ENCODE peak calls at places on chromosomes 3 and 15, in ten cellular contexts. Q is left ventricle myocardium inferior; B is stimulated activated CD4-positive, alpha-beta T cell treated with anti-CD3 and anti-CD28 coated beads, Interleukin-12 subunit alpha, Interleukin-12 subunit beta, amount 100 ng/mL, for 24 hours; X is effector memory CD4-positive, alpha-beta T cell; Z is C1 segment of cervical spinal cord; O is naive thymus-derived CD8-positive, alpha-beta T cell; F is NCI-H460; N is stomach; S is dorsolateral prefrontal cortex; W is activated naive CD8-positive, alpha-beta T cell treated with anti-CD3 and anti-CD28 coated beads, Interleukin-2, amount 10 ng/mL, durations not matched to agents 7 days and 5 days. P is an unnamed sample.

GRCh38 chr15:51621917-51622268 is 678 bp downstream of the DMXL2 start:
- DNase-seq in Z (peak), B (no peak), O (no peak), F (peak), Q (peak), X (no peak), N (peak), W (peak), S (peak), P (peak)

GRCh38 chr3:40899286-40899712 is 300.0 kb upstream of the CTNNB1 start:
- DNase-seq in O (no peak), S (no peak), F (no peak), X (no peak), Z (no peak), N (no peak), B (no peak), W (no peak), Q (no peak), P (no peak)

GRCh38 chr15:21262851-21263400 is 177.4 kb downstream of the POTEB3 start:
- DNase-seq in F (peak), S (no peak), O (no peak), W (no peak), N (no peak), Q (no peak), B (no peak), X (no peak), Z (no peak), P (no peak)

GRCh38 chr3:121202573-121202972 is 294.6 kb downstream of the STXBP5L start:
- DNase-seq in Z (no peak), F (no peak), O (no peak), Q (no peak), B (no peak), W (no peak), S (no peak), X (no peak), N (no peak), P (no peak)

GRCh38 chr3:160919942-160920341 is 163.9 kb downstream of the PPM1L start:
- DNase-seq in O (no peak), X (no peak), S (no peak), N (no peak), Q (no peak), B (no peak), W (no peak), F (no peak), Z (no peak), P (no peak)

GRCh38 chr3:30648670-30649357 is 42.4 kb downstream of the TGFBR2 start:
- DNase-seq in N (no peak), O (no peak), F (no peak), B (no peak), S (no peak), Q (no peak), W (no peak), Z (no peak), X (no peak), P (no peak)

GRCh38 chr3:29215948-29216347 is 64.9 kb upstream of the RBMS3 start:
- DNase-seq in O (no peak), W (no peak), F (no peak), Q (no peak), B (no peak), Z (no peak), X (no peak), S (no peak), N (no peak), P (no peak)

GRCh38 chr3:99706410-99706809 is 68.0 kb downstream of the COL8A1 start:
- DNase-seq in X (no peak), Z (no peak), S (no peak), Q (no peak), N (no peak), W (no peak), B (no peak), O (no peak), F (no peak), P (no peak)

GRCh38 chr15:56821721-56822425 is 88.6 kb upstream of the ZNF280D start:
- DNase-seq in S (peak), F (peak), X (peak), N (peak), B (no peak), Q (peak), Z (no peak), W (peak), O (peak), P (peak)

GRCh38 chr3:64992462-64993285 is 304.9 kb upstream of the ADAMTS9 start:
- DNase-seq in X (no peak), O (no peak), F (no peak), B (no peak), Q (no peak), Z (no peak), N (no peak), S (no peak), W (no peak), P (no peak)

GRCh38 chr3:171172070-171172469 is 145.6 kb upstream of the SLC2A2 start:
- DNase-seq in X (no peak), B (no peak), N (no peak), O (no peak), F (no peak), Z (no peak), W (no peak), S (no peak), Q (no peak), P (no peak)

GRCh38 chr15:70096215-70096974 is 1.3 kb downstream of the TLE3 start:
- DNase-seq in N (peak), B (peak), Q (no peak), S (no peak), Z (peak), X (peak), O (peak), W (peak), F (peak), P (peak)

GRCh38 chr3:189232790-189233189 is 61.0 kb downstream of the TPRG1 start:
- DNase-seq in Q (no peak), X (no peak), W (no peak), N (no peak), S (no peak), F (no peak), Z (no peak), O (no peak), B (no peak), P (no peak)

GRCh38 chr15:51244366-51244977 is 93.9 kb downstream of the CYP19A1 start:
- DNase-seq in O (no peak), S (no peak), W (no peak), F (peak), Q (no peak), N (no peak), X (no peak), B (no peak), Z (no peak), P (no peak)

GRCh38 chr3:140896997-140897396 is 44.6 kb upstream of the SLC25A36 start:
- DNase-seq in N (no peak), Q (no peak), F (no peak), X (no peak), O (no peak), S (no peak), W (no peak), B (no peak), Z (no peak), P (no peak)

GRCh38 chr15:51864408-51865056 is 35.1 kb downstream of the TMOD3 start:
- DNase-seq in S (no peak), Q (no peak), F (no peak), Z (no peak), B (no peak), X (no peak), O (no peak), N (no peak), W (no peak), P (no peak)

GRCh38 chr3:121897296-121897695 is 3.1 kb downstream of the SLC15A2 start:
- DNase-seq in S (no peak), X (no peak), Z (no peak), B (no peak), O (no peak), Q (no peak), W (no peak), F (no peak), N (no peak), P (no peak)

GRCh38 chr15:26974120-26974780 is 3.3 kb downstream of the GABRG3 start:
- DNase-seq in S (no peak), Q (no peak), B (no peak), W (no peak), O (no peak), Z (no peak), N (no peak), X (no peak), F (peak), P (no peak)

GRCh38 chr3:15042936-15043335 is 22.2 kb downstream of the MRPS25 start:
- DNase-seq in S (no peak), N (no peak), Q (no peak), F (no peak), B (no peak), X (no peak), W (no peak), O (no peak), Z (no peak), P (no peak)

GRCh38 chr3:40951636-40952035 is 247.7 kb upstream of the CTNNB1 start:
- DNase-seq in O (no peak), N (no peak), F (no peak), Q (no peak), Z (no peak), W (no peak), X (no peak), S (no peak), B (no peak), P (no peak)

GRCh38 chr3:65877160-65877559 is 161.6 kb downstream of the MAGI1 start:
- DNase-seq in B (no peak), X (no peak), O (no peak), S (no peak), W (no peak), F (no peak), Z (no peak), Q (no peak), N (no peak), P (no peak)

GRCh38 chr3:50134367-50134766 is 20.8 kb upstream of the SEMA3F start:
- DNase-seq in B (no peak), X (no peak), Q (no peak), Z (no peak), S (no peak), F (no peak), O (no peak), N (no peak), W (no peak), P (no peak)

GRCh38 chr3:188901126-188901525 is 270.6 kb upstream of the TPRG1 start:
- DNase-seq in S (no peak), N (no peak), Z (no peak), Q (no peak), O (no peak), F (no peak), B (no peak), X (no peak), W (no peak), P (no peak)

GRCh38 chr3:160052385-160053047 is 63.9 kb downstream of the IL12A start:
- DNase-seq in S (no peak), F (no peak), O (no peak), W (no peak), N (peak), Q (no peak), Z (no peak), X (no peak), B (no peak), P (no peak)

GRCh38 chr3:70726966-70727365 is 414.5 kb upstream of the MDFIC2 start:
- DNase-seq in O (no peak), X (no peak), Q (no peak), F (no peak), S (no peak), B (no peak), W (no peak), Z (no peak), N (no peak), P (no peak)

GRCh38 chr3:123711356-123711755 is 126.5 kb upstream of the HACD2 start:
- DNase-seq in X (no peak), W (no peak), B (no peak), N (no peak), O (no peak), Z (no peak), Q (no peak), S (no peak), F (no peak), P (no peak)

GRCh38 chr15:89521605-89522004 is 25.2 kb upstream of the RHCG start:
- DNase-seq in N (no peak), S (no peak), O (no peak), W (no peak), X (no peak), F (no peak), Q (no peak), Z (no peak), B (no peak), P (no peak)

GRCh38 chr15:99421172-99421656 is 144.6 kb upstream of the MEF2A start:
- DNase-seq in X (no peak), S (peak), N (peak), O (peak), Z (no peak), Q (no peak), W (peak), B (no peak), F (no peak), P (peak)

GRCh38 chr15:74336061-74337005 is 31.1 kb downstream of the CYP11A1 start:
- DNase-seq in F (no peak), W (peak), Z (no peak), Q (no peak), X (no peak), S (no peak), N (no peak), O (no peak), B (no peak), P (no peak)

GRCh38 chr3:59115355-59116136 is 65.7 kb upstream of the CFAP20DC start:
- DNase-seq in B (no peak), F (no peak), S (no peak), Q (no peak), X (no peak), W (no peak), O (no peak), Z (no peak), N (no peak), P (no peak)

GRCh38 chr3:188631291-188632010 is 477.5 kb downstream of the LPP start:
- DNase-seq in O (no peak), Z (no peak), B (no peak), Q (no peak), W (no peak), F (no peak), N (no peak), X (no peak), S (no peak), P (no peak)

GRCh38 chr15:45027220-45027619 is 4.2 kb downstream of the SORD start:
- DNase-seq in B (no peak), N (no peak), O (no peak), Q (no peak), W (no peak), Z (no peak), S (no peak), X (no peak), F (no peak), P (no peak)

GRCh38 chr3:113151475-113152031 is 59.8 kb upstream of the BOC start:
- DNase-seq in F (no peak), O (no peak), Q (no peak), N (no peak), S (no peak), W (no peak), B (no peak), X (no peak), Z (no peak), P (no peak)

GRCh38 chr3:177402533-177402932 is 205.3 kb upstream of the TBL1XR1 start:
- DNase-seq in Q (no peak), F (no peak), S (no peak), W (no peak), Z (no peak), N (no peak), O (no peak), B (no peak), X (no peak), P (no peak)

GRCh38 chr3:22922317-22922716 is 280.8 kb upstream of the UBE2E2 start:
- DNase-seq in Q (no peak), N (no peak), S (no peak), W (no peak), O (no peak), X (no peak), B (no peak), Z (no peak), F (no peak), P (no peak)

P was measured in activated T-helper 1 cell treated with Interleukin-2 at 50 U/mL for 16 hours.